ENCODE peak calls at places on chromosomes 3 and 15, in six cellular contexts. One of them, this sample, is unnamed.
A peak's percentile ranks its signal among the peaks of the same experiment; 100 is the strongest.

GRCh38 chr15:69783211-69783610 is 314.5 kb downstream of the TLE3 start:
- DNase-seq in activated T-cell treated with anti-CD3 and anti-CD28 coated beads for 48 hours: no peak
- DNase-seq in EL: no peak
- DNase-seq in stimulated activated CD4-positive, alpha-beta T cell treated with anti-CD3 and anti-CD28 coated beads, Interleukin-2, amount 100 ng/mL, for 4 hours: no peak
- DNase-seq in stimulated activated CD8-positive, alpha-beta memory T cell treated with anti-CD3 and anti-CD28 coated beads, Interleukin-7, amount 100 ng/mL, for 1 hour: no peak
- DNase-seq in fibroblast of lung: no peak
- DNase-seq in this sample: no peak

GRCh38 chr15:67745059-67745993 is 80.0 kb upstream of the SKOR1 start:
- DNase-seq in EL: no peak
- DNase-seq in stimulated activated CD8-positive, alpha-beta memory T cell treated with anti-CD3 and anti-CD28 coated beads, Interleukin-7, amount 100 ng/mL, for 1 hour: no peak
- DNase-seq in stimulated activated CD4-positive, alpha-beta T cell treated with anti-CD3 and anti-CD28 coated beads, Interleukin-2, amount 100 ng/mL, for 4 hours: no peak
- DNase-seq in fibroblast of lung: no peak
- DNase-seq in activated T-cell treated with anti-CD3 and anti-CD28 coated beads for 48 hours: no peak
- DNase-seq in this sample: no peak

GRCh38 chr3:118927449-118927848 is 107.2 kb downstream of the IGSF11 start:
- DNase-seq in fibroblast of lung: no peak
- DNase-seq in activated T-cell treated with anti-CD3 and anti-CD28 coated beads for 48 hours: no peak
- DNase-seq in stimulated activated CD8-positive, alpha-beta memory T cell treated with anti-CD3 and anti-CD28 coated beads, Interleukin-7, amount 100 ng/mL, for 1 hour: no peak
- DNase-seq in stimulated activated CD4-positive, alpha-beta T cell treated with anti-CD3 and anti-CD28 coated beads, Interleukin-2, amount 100 ng/mL, for 4 hours: no peak
- DNase-seq in EL: no peak
- DNase-seq in this sample: no peak

GRCh38 chr15:47727676-47728075 is 10.4 kb downstream of the SEMA6D start:
- DNase-seq in fibroblast of lung: no peak
- DNase-seq in stimulated activated CD4-positive, alpha-beta T cell treated with anti-CD3 and anti-CD28 coated beads, Interleukin-2, amount 100 ng/mL, for 4 hours: no peak
- DNase-seq in activated T-cell treated with anti-CD3 and anti-CD28 coated beads for 48 hours: no peak
- DNase-seq in EL: no peak
- DNase-seq in stimulated activated CD8-positive, alpha-beta memory T cell treated with anti-CD3 and anti-CD28 coated beads, Interleukin-7, amount 100 ng/mL, for 1 hour: no peak
- DNase-seq in this sample: no peak

GRCh38 chr15:75921732-75922703 is 18.3 kb downstream of the FBXO22 start:
- DNase-seq in fibroblast of lung: peak; percentile 60
- DNase-seq in stimulated activated CD8-positive, alpha-beta memory T cell treated with anti-CD3 and anti-CD28 coated beads, Interleukin-7, amount 100 ng/mL, for 1 hour: no peak
- DNase-seq in stimulated activated CD4-positive, alpha-beta T cell treated with anti-CD3 and anti-CD28 coated beads, Interleukin-2, amount 100 ng/mL, for 4 hours: no peak
- DNase-seq in activated T-cell treated with anti-CD3 and anti-CD28 coated beads for 48 hours: no peak
- DNase-seq in EL: peak; percentile 70
- DNase-seq in this sample: no peak

GRCh38 chr3:80770106-80771079 is 991.1 kb downstream of the GBE1 start:
- DNase-seq in fibroblast of lung: peak; percentile 2
- DNase-seq in stimulated activated CD4-positive, alpha-beta T cell treated with anti-CD3 and anti-CD28 coated beads, Interleukin-2, amount 100 ng/mL, for 4 hours: no peak
- DNase-seq in activated T-cell treated with anti-CD3 and anti-CD28 coated beads for 48 hours: no peak
- DNase-seq in EL: no peak
- DNase-seq in stimulated activated CD8-positive, alpha-beta memory T cell treated with anti-CD3 and anti-CD28 coated beads, Interleukin-7, amount 100 ng/mL, for 1 hour: no peak
- DNase-seq in this sample: no peak

GRCh38 chr3:151445283-151446001 is 15.4 kb downstream of the IGSF10 start:
- DNase-seq in EL: peak; percentile 92
- DNase-seq in stimulated activated CD8-positive, alpha-beta memory T cell treated with anti-CD3 and anti-CD28 coated beads, Interleukin-7, amount 100 ng/mL, for 1 hour: no peak
- DNase-seq in activated T-cell treated with anti-CD3 and anti-CD28 coated beads for 48 hours: no peak
- DNase-seq in stimulated activated CD4-positive, alpha-beta T cell treated with anti-CD3 and anti-CD28 coated beads, Interleukin-2, amount 100 ng/mL, for 4 hours: no peak
- DNase-seq in fibroblast of lung: peak; percentile 91
- DNase-seq in this sample: no peak

GRCh38 chr3:143628971-143629370 is 219.3 kb downstream of the SLC9A9 start:
- DNase-seq in activated T-cell treated with anti-CD3 and anti-CD28 coated beads for 48 hours: no peak
- DNase-seq in EL: peak; percentile 5
- DNase-seq in stimulated activated CD4-positive, alpha-beta T cell treated with anti-CD3 and anti-CD28 coated beads, Interleukin-2, amount 100 ng/mL, for 4 hours: no peak
- DNase-seq in fibroblast of lung: peak; percentile 83
- DNase-seq in stimulated activated CD8-positive, alpha-beta memory T cell treated with anti-CD3 and anti-CD28 coated beads, Interleukin-7, amount 100 ng/mL, for 1 hour: no peak
- DNase-seq in this sample: no peak

GRCh38 chr3:14440531-14441239 is 38.3 kb downstream of the SLC6A6 start:
- DNase-seq in EL: peak; percentile 62
- DNase-seq in stimulated activated CD4-positive, alpha-beta T cell treated with anti-CD3 and anti-CD28 coated beads, Interleukin-2, amount 100 ng/mL, for 4 hours: no peak
- DNase-seq in stimulated activated CD8-positive, alpha-beta memory T cell treated with anti-CD3 and anti-CD28 coated beads, Interleukin-7, amount 100 ng/mL, for 1 hour: no peak
- DNase-seq in activated T-cell treated with anti-CD3 and anti-CD28 coated beads for 48 hours: no peak
- DNase-seq in fibroblast of lung: peak; percentile 53
- DNase-seq in this sample: no peak

GRCh38 chr3:120244834-120245225 is 40.2 kb downstream of the GPR156 start:
- DNase-seq in EL: no peak
- DNase-seq in fibroblast of lung: no peak
- DNase-seq in activated T-cell treated with anti-CD3 and anti-CD28 coated beads for 48 hours: no peak
- DNase-seq in stimulated activated CD4-positive, alpha-beta T cell treated with anti-CD3 and anti-CD28 coated beads, Interleukin-2, amount 100 ng/mL, for 4 hours: no peak
- DNase-seq in stimulated activated CD8-positive, alpha-beta memory T cell treated with anti-CD3 and anti-CD28 coated beads, Interleukin-7, amount 100 ng/mL, for 1 hour: no peak
- DNase-seq in this sample: no peak

GRCh38 chr3:52879090-52879489 is 18.3 kb downstream of the STIMATE start:
- DNase-seq in stimulated activated CD4-positive, alpha-beta T cell treated with anti-CD3 and anti-CD28 coated beads, Interleukin-2, amount 100 ng/mL, for 4 hours: no peak
- DNase-seq in fibroblast of lung: no peak
- DNase-seq in stimulated activated CD8-positive, alpha-beta memory T cell treated with anti-CD3 and anti-CD28 coated beads, Interleukin-7, amount 100 ng/mL, for 1 hour: no peak
- DNase-seq in EL: no peak
- DNase-seq in activated T-cell treated with anti-CD3 and anti-CD28 coated beads for 48 hours: no peak
- DNase-seq in this sample: no peak

GRCh38 chr3:13712682-13713180 is 163.8 kb downstream of the FBLN2 start:
- DNase-seq in fibroblast of lung: no peak
- DNase-seq in activated T-cell treated with anti-CD3 and anti-CD28 coated beads for 48 hours: no peak
- DNase-seq in stimulated activated CD8-positive, alpha-beta memory T cell treated with anti-CD3 and anti-CD28 coated beads, Interleukin-7, amount 100 ng/mL, for 1 hour: no peak
- DNase-seq in EL: no peak
- DNase-seq in stimulated activated CD4-positive, alpha-beta T cell treated with anti-CD3 and anti-CD28 coated beads, Interleukin-2, amount 100 ng/mL, for 4 hours: no peak
- DNase-seq in this sample: no peak

GRCh38 chr15:35137175-35137574 is 52.1 kb upstream of the NANOGP8 start:
- DNase-seq in stimulated activated CD4-positive, alpha-beta T cell treated with anti-CD3 and anti-CD28 coated beads, Interleukin-2, amount 100 ng/mL, for 4 hours: no peak
- DNase-seq in EL: no peak
- DNase-seq in stimulated activated CD8-positive, alpha-beta memory T cell treated with anti-CD3 and anti-CD28 coated beads, Interleukin-7, amount 100 ng/mL, for 1 hour: no peak
- DNase-seq in activated T-cell treated with anti-CD3 and anti-CD28 coated beads for 48 hours: no peak
- DNase-seq in fibroblast of lung: no peak
- DNase-seq in this sample: no peak

GRCh38 chr3:30370681-30371271 is 235.6 kb upstream of the TGFBR2 start:
- DNase-seq in activated T-cell treated with anti-CD3 and anti-CD28 coated beads for 48 hours: no peak
- DNase-seq in fibroblast of lung: peak; percentile 87
- DNase-seq in stimulated activated CD4-positive, alpha-beta T cell treated with anti-CD3 and anti-CD28 coated beads, Interleukin-2, amount 100 ng/mL, for 4 hours: no peak
- DNase-seq in stimulated activated CD8-positive, alpha-beta memory T cell treated with anti-CD3 and anti-CD28 coated beads, Interleukin-7, amount 100 ng/mL, for 1 hour: no peak
- DNase-seq in EL: peak; percentile 39
- DNase-seq in this sample: no peak